ENCODE peak calls at places on chromosome 17, in six cellular contexts. G is cardiac muscle cell, C is psoas muscle, P is heart right ventricle, L is OCI-LY7, Y is fibroblast of lung. T is an unnamed sample.

GRCh38 chr17:2068589-2069051 is 13.7 kb downstream of the HIC1 start:
- DNase-seq in G (peak; percentile 31), C (no peak), P (no peak), L (peak; percentile 49), Y (no peak), T (no peak)

GRCh38 chr17:67388986-67389385 is 11.9 kb downstream of the PITPNC1 start:
- DNase-seq in G (no peak), C (no peak), P (no peak), L (no peak), Y (no peak), T (no peak)

GRCh38 chr17:71472809-71473789 is 647.7 kb upstream of the SOX9 start:
- DNase-seq in G (peak; percentile 77), C (no peak), P (peak; percentile 6), L (peak; percentile 74), Y (peak; percentile 78), T (peak; percentile 42)

GRCh38 chr17:17351901-17352781 is 49.0 kb downstream of the NT5M start:
- DNase-seq in G (peak; percentile 66), C (peak; percentile 75), P (peak; percentile 74), L (no peak), Y (peak; percentile 28), T (no peak)

GRCh38 chr17:3024346-3024745 is 39.1 kb downstream of the OR1D5 start:
- DNase-seq in G (no peak), C (no peak), P (no peak), L (no peak), Y (no peak), T (no peak)

GRCh38 chr17:72237223-72237622 is 116.4 kb downstream of the SOX9 start:
- DNase-seq in G (no peak), C (no peak), P (no peak), L (no peak), Y (no peak), T (no peak)

GRCh38 chr17:76644995-76645394 is 1.4 kb upstream of the ST6GALNAC1 start:
- DNase-seq in G (no peak), C (no peak), P (no peak), L (no peak), Y (no peak), T (no peak)

GRCh38 chr17:74390680-74391653 is 23.7 kb downstream of the GPR142 start:
- DNase-seq in G (no peak), C (peak; percentile 15), P (no peak), L (no peak), Y (no peak), T (no peak)

GRCh38 chr17:31696184-31696602 is 162.9 kb downstream of the COPRS start:
- DNase-seq in G (peak; percentile 95), C (peak; percentile 92), P (peak; percentile 82), L (no peak), Y (peak; percentile 96), T (peak; percentile 50)

GRCh38 chr17:77735341-77736206 is 222.9 kb upstream of the TNRC6C start:
- DNase-seq in G (peak; percentile 35), C (no peak), P (peak; percentile 78), L (no peak), Y (peak; percentile 73), T (no peak)

GRCh38 chr17:59505610-59506276 is 59.7 kb upstream of the DHX40 start:
- DNase-seq in G (no peak), C (no peak), P (no peak), L (no peak), Y (no peak), T (no peak)
- H3K4me1 ChIP-seq in G (peaks cover 4% of the 10 kb centered on the region), C (peaks cover 15% of the 10 kb centered on the region), P (no peaks in the 10 kb centered on the region), L (no peaks in the 10 kb centered on the region), Y (no peaks in the 10 kb centered on the region), T (no peaks in the 10 kb centered on the region)

GRCh38 chr17:40071720-40072480 is 9.1 kb downstream of the THRA start:
- DNase-seq in G (peak; percentile 57), C (peak; percentile 91), P (peak; percentile 67), L (no peak), Y (peak; percentile 62), T (peak; percentile 83)
- H3K4me3 ChIP-seq in G (no peak overlapping the region), C (peak overlapping the region; percentile 63), P (no peak overlapping the region), L (no peak overlapping the region), Y (peak overlapping the region; percentile 7), T (no peak overlapping the region)

GRCh38 chr17:38559025-38559879 is 46.5 kb downstream of the SRCIN1 start:
- DNase-seq in G (peak; percentile 87), C (peak; percentile 87), P (peak; percentile 71), L (peak; percentile 80), Y (peak; percentile 33), T (peak; percentile 92)
- TF ChIP-seq CTCF in G (no peak), C (no peak), P (no peak), L (peak; percentile 46), Y (no peak), T (no peak)

DNA sequence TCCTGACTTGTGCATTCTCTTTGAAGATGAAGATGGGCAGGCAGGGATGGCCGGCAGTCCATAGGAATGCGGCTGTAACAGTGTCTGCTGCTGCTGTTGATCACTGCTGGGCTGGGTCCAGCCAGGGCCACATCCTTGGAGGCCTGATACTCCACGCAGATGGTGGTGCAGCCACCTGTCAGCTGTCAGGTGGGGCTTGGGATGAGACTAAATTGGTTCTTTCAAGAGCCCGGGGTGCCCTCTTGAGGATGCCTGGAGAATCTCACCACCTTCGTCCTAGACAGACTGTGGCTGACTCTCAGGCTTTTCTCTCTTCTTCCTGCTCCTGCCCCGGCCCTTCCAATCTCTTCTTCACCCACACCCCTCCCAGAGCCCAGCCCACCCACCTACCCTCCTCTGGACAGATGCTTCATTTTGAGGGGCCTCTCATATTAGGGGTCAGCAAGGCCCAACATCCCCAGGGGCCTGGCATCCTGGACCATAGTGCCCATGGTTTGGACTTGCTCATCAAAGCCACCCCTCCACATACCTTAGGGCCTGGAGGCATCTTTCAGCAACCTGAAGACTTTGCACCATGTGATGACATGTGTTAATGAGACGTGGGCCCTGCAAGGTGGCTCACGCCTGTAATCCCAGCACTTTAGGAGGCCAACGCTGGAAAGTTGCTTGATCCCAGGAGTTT is 19.1 kb downstream of the OSBPL7 start:
- DNase-seq in G (peak; percentile 53), C (no peak), P (no peak), L (peak; percentile 81), Y (peak; percentile 39), T (peak; percentile 52)
- H3K4me1 ChIP-seq in G (peaks cover 16% of the 10 kb centered on the region), C (peaks cover 16% of the 10 kb centered on the region), P (no peaks in the 10 kb centered on the region), L (no peaks in the 10 kb centered on the region), Y (no peaks in the 10 kb centered on the region), T (no peaks in the 10 kb centered on the region)

T was measured in pancreas.